ENCODE peak calls at places on chromosomes 7 and 10, in four cellular contexts. N is psoas muscle, O is AG09309, F is WERI-Rb-1. U is an unnamed sample.

GRCh38 chr7:92961966-92962365 is 125.6 kb upstream of the CDK6 start:
- DNase-seq in N (no peak), O (no peak), F (no peak), U (no peak)

GRCh38 chr7:73725703-73726466 is 6.4 kb upstream of the STX1A start:
- DNase-seq in N (peak), O (no peak), F (peak), U (no peak)

GRCh38 chr7:24346716-24347115 is 62.7 kb downstream of the NPY start:
- DNase-seq in N (no peak), O (no peak), F (no peak), U (no peak)

GRCh38 chr7:27607210-27607606 is 55.5 kb downstream of the HIBADH start:
- DNase-seq in N (no peak), O (no peak), F (no peak), U (no peak)

GRCh38 chr7:157587051-157587450 is 250.2 kb downstream of the DNAJB6 start:
- DNase-seq in N (no peak), O (no peak), F (no peak), U (no peak)

GRCh38 chr10:74453151-74453550 is 302.1 kb downstream of the ADK start:
- DNase-seq in N (no peak), O (no peak), F (no peak), U (no peak)

GRCh38 chr10:28879875-28880381 is 202.6 kb downstream of the BAMBI start:
- DNase-seq in N (no peak), O (no peak), F (no peak), U (no peak)

GRCh38 chr7:47477191-47478016 is 104.5 kb downstream of the TNS3 start:
- DNase-seq in N (no peak), O (no peak), F (no peak), U (no peak)

GRCh38 chr10:24706479-24707118 is 17.1 kb downstream of the ARHGAP21 start:
- DNase-seq in N (no peak), O (peak), F (no peak), U (peak)

GRCh38 chr10:132879408-132880147 is 62.8 kb downstream of the CFAP46 start:
- DNase-seq in N (peak), O (no peak), F (no peak), U (no peak)

GRCh38 chr7:83648464-83649241 is at the start of gene SEMA3E:
- DNase-seq in N (no peak), O (no peak), F (no peak), U (no peak)

GRCh38 chr10:9796567-9796966 is 1221.1 kb upstream of the CELF2 start:
- DNase-seq in N (no peak), O (no peak), F (no peak), U (no peak)

GRCh38 chr10:30080161-30080560 is 20.8 kb upstream of the JCAD start:
- DNase-seq in N (no peak), O (no peak), F (no peak), U (no peak)

GRCh38 chr7:106050002-106050742 is 61.9 kb downstream of the SYPL1 start:
- DNase-seq in N (no peak), O (peak), F (peak), U (no peak)

GRCh38 chr7:90250601-90251303 is 5.8 kb downstream of the CFAP69 start:
- DNase-seq in N (no peak), O (no peak), F (no peak), U (no peak)

GRCh38 chr7:90248706-90249105 is 3.7 kb downstream of the CFAP69 start:
- DNase-seq in N (no peak), O (no peak), F (no peak), U (no peak)

GRCh38 chr7:90246184-90246583 is 1.2 kb downstream of the CFAP69 start:
- DNase-seq in N (no peak), O (no peak), F (no peak), U (no peak)

GRCh38 chr7:90256778-90257177 is 11.8 kb downstream of the CFAP69 start:
- DNase-seq in N (no peak), O (no peak), F (no peak), U (no peak)

DNA sequence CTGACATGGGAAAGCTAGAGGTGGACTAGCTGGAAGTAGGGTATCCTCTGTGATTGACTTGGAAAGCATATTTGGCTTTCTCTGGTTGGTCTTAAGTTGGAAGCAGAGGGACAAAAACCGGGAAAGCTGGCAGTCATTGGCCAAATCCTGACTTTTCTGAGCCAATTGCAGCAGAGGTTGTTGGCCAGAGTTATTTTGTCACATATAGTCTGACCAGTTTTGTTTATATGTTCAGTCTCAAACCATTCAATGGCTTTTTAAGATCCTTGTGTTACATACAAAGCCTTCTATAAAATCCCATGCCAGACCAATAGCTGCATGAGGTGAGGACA is 6.3 kb downstream of the CFAP69 start:
- DNase-seq in N (no peak), O (no peak), F (no peak), U (no peak)
- H3K4me3 ChIP-seq in N (no peak), O (no peak), F (no peak), U (no peak)

GRCh38 chr7:42237162-42237821 is at the start of gene GLI3:
- DNase-seq in N (peak), O (peak), F (peak), U (peak)
- TF ChIP-seq CTCF in N (peak), O (peak), F (no peak), U (peak)

GRCh38 chr10:60819271-60819670 is 41.0 kb downstream of the CDK1 start:
- DNase-seq in N (no peak), O (no peak), F (no peak), U (no peak)

GRCh38 chr10:60817135-60817805 is 39.0 kb downstream of the CDK1 start:
- DNase-seq in N (no peak), O (no peak), F (no peak), U (no peak)

GRCh38 chr10:60820093-60820769 is 42.0 kb downstream of the CDK1 start:
- DNase-seq in N (no peak), O (peak), F (no peak), U (no peak)

GRCh38 chr10:60818134-60818770 is 40.0 kb downstream of the CDK1 start:
- DNase-seq in N (no peak), O (peak), F (no peak), U (peak)

DNA sequence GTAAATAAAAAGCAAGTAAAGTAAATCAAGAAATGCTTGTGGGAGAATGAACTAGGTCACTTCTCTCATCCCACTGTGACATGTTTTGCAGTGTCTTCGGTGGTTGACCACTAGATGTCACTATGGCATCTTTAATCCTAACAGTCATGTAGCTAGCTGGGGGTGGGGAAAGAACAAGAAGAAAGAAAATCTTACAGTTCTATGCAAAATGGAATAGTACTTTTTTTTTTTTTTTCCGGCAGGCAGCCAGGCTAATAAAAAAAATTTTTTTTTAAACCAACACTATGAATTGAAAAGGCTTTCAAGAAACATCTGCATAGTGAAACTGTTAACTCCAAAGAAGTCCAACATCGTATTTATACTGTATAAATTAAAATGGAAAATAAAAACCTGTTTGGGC is 38.3 kb downstream of the CDK1 start:
- DNase-seq in N (no peak), O (peak), F (peak), U (peak)
- H3K4me3 ChIP-seq in N (no peak), O (no peak), F (no peak), U (no peak)

GRCh38 chr7:132740176-132740575 is 163.9 kb upstream of the PLXNA4 start:
- DNase-seq in N (no peak), O (no peak), F (no peak), U (no peak)
- TF ChIP-seq CTCF in N (no peak), O (no peak), F (no peak), U (no peak)

DNA sequence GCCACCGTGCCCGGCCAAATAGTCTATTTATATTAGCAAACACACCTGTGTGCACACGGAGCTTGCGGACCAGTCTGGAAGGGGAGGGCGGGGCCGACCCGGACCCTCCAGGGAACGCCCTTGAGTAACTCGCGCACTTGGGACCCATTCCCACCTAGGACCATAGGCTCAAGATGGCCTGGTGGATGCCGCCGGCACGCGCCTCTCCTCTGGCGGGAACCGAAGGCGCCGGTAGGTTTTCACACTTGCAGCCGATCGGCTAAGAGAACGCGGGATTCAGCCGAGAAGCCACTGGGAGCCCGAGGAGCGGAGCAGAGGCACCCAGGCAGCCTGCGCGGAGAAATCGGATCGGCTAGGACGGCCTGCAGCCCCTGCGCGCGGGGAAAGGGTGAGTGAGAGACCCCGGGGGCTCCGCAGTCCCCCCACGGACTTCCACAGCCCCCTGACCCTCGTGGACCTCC is 18.9 kb downstream of the IFT22 start:
- DNase-seq in N (peak), O (no peak), F (no peak), U (no peak)
- H3K4me3 ChIP-seq in N (no peak), O (no peak), F (no peak), U (no peak)